ENCODE peak calls at places on chromosomes 2 and 18, in nine cellular contexts. O, J, E, Z, G, K, X, W and A are unnamed samples.

GRCh38 chr18:63752661-63753060 is 22.6 kb upstream of the SERPINB7 start:
- DNase-seq in O (no peak), J (no peak), E (no peak), Z (no peak), G (no peak), K (no peak), X (no peak), W (no peak), A (no peak)

GRCh38 chr2:39468574-39469331 is 31.7 kb upstream of the MAP4K3 start:
- DNase-seq in O (no peak), J (peak), E (peak), Z (no peak), G (no peak), K (no peak), X (peak), W (no peak), A (peak)

GRCh38 chr2:60735496-60736250 is 20.4 kb upstream of the PAPOLG start:
- DNase-seq in O (no peak), J (no peak), E (peak), Z (no peak), G (peak), K (no peak), X (no peak), W (no peak), A (no peak)

GRCh38 chr2:191321861-191322662 is 76.9 kb downstream of the MYO1B start:
- DNase-seq in O (no peak), J (peak), E (peak), Z (no peak), G (peak), K (no peak), X (peak), W (no peak), A (no peak)

GRCh38 chr2:88735853-88736252 is 44.4 kb downstream of the RPIA start:
- DNase-seq in O (no peak), J (no peak), E (peak), Z (no peak), G (no peak), K (peak), X (no peak), W (no peak), A (no peak)

GRCh38 chr2:111708478-111708877 is 175.5 kb downstream of the ANAPC1 start:
- DNase-seq in O (no peak), J (peak), E (no peak), Z (no peak), G (no peak), K (no peak), X (no peak), W (no peak), A (no peak)

GRCh38 chr2:168192839-168193616 is 54.4 kb downstream of the STK39 start:
- DNase-seq in O (no peak), J (peak), E (peak), Z (no peak), G (peak), K (no peak), X (peak), W (peak), A (no peak)

GRCh38 chr2:235027558-235028214 is 75.9 kb downstream of the SH3BP4 start:
- DNase-seq in O (no peak), J (peak), E (peak), Z (no peak), G (no peak), K (no peak), X (peak), W (no peak), A (peak)

GRCh38 chr18:51498085-51498855 is 300.8 kb upstream of the MEX3C start:
- DNase-seq in O (no peak), J (no peak), E (no peak), Z (no peak), G (no peak), K (no peak), X (no peak), W (no peak), A (no peak)

GRCh38 chr18:58611471-58612131 is 17.3 kb downstream of the ALPK2 start:
- DNase-seq in O (no peak), J (peak), E (no peak), Z (no peak), G (no peak), K (no peak), X (no peak), W (no peak), A (no peak)

GRCh38 chr2:228167290-228167689 is 14.2 kb downstream of the SPHKAP start:
- DNase-seq in O (no peak), J (no peak), E (no peak), Z (no peak), G (no peak), K (no peak), X (no peak), W (no peak), A (no peak)

GRCh38 chr2:177753682-177754475 is 318.7 kb downstream of the PDE11A start:
- DNase-seq in O (no peak), J (peak), E (peak), Z (no peak), G (no peak), K (no peak), X (peak), W (no peak), A (peak)

GRCh38 chr2:106932644-106933043 is 46.7 kb upstream of the ST6GAL2 start:
- DNase-seq in O (no peak), J (no peak), E (no peak), Z (no peak), G (no peak), K (no peak), X (no peak), W (no peak), A (no peak)

GRCh38 chr2:181411105-181411849 is 45.9 kb upstream of the ITGA4 start:
- DNase-seq in O (no peak), J (no peak), E (no peak), Z (no peak), G (no peak), K (no peak), X (peak), W (no peak), A (no peak)

GRCh38 chr2:62573137-62573731 is 67.2 kb upstream of the TMEM17 start:
- DNase-seq in O (no peak), J (peak), E (peak), Z (no peak), G (no peak), K (no peak), X (peak), W (no peak), A (no peak)

GRCh38 chr2:149098722-149099121 is 60.2 kb downstream of the LYPD6B start:
- DNase-seq in O (no peak), J (peak), E (peak), Z (no peak), G (no peak), K (no peak), X (peak), W (no peak), A (peak)

GRCh38 chr2:38517284-38517683 is 85.4 kb downstream of the HNRNPLL start:
- DNase-seq in O (no peak), J (no peak), E (no peak), Z (no peak), G (no peak), K (no peak), X (no peak), W (no peak), A (no peak)

GRCh38 chr18:50629148-50629631 is 69.3 kb downstream of the MAPK4 start:
- DNase-seq in O (no peak), J (no peak), E (no peak), Z (no peak), G (no peak), K (no peak), X (no peak), W (no peak), A (no peak)